ENCODE peak calls at places on chromosomes 7 and 10, in eight cellular contexts. M is body of pancreas, E is heart right ventricle, Y is tibial nerve, L is left ventricle myocardium inferior, F is epithelial cell of esophagus, T is IMR-90, Z is Panc1. D is an unnamed sample.
A peak's percentile ranks its signal among the peaks of the same experiment; 100 is the strongest.

GRCh38 chr10:71525721-71526120 is 129.0 kb downstream of the CDH23 start:
- DNase-seq in M (no peak), E (no peak), Y (no peak), L (no peak), F (no peak), T (no peak), Z (no peak), D (no peak)

GRCh38 chr10:69232736-69233135 is 12.6 kb downstream of the HKDC1 start:
- DNase-seq in M (no peak), E (no peak), Y (no peak), L (no peak), F (no peak), T (no peak), Z (no peak), D (no peak)

GRCh38 chr7:23475579-23475844 is 5.2 kb upstream of the IGF2BP3 start:
- DNase-seq in M (no peak), E (no peak), Y (no peak), L (no peak), F (no peak), T (no peak), Z (no peak), D (no peak)

GRCh38 chr7:34486371-34486770 is 171.6 kb upstream of the NPSR1 start:
- DNase-seq in M (no peak), E (no peak), Y (no peak), L (no peak), F (no peak), T (no peak), Z (no peak), D (no peak)

GRCh38 chr10:132850896-132851295 is 64.9 kb upstream of the NKX6-2 start:
- DNase-seq in M (no peak), E (no peak), Y (no peak), L (no peak), F (no peak), T (no peak), Z (no peak), D (no peak)

GRCh38 chr10:125033146-125033924 is 91.4 kb downstream of the ZRANB1 start:
- DNase-seq in M (no peak), E (no peak), Y (no peak), L (no peak), F (no peak), T (no peak), Z (no peak), D (no peak)

GRCh38 chr10:114441107-114441506 is 36.8 kb upstream of the AFAP1L2 start:
- DNase-seq in M (no peak), E (no peak), Y (no peak), L (no peak), F (no peak), T (no peak), Z (no peak), D (no peak)

GRCh38 chr7:159032753-159033472 is 111.8 kb downstream of the VIPR2 start:
- DNase-seq in M (no peak), E (no peak), Y (peak; percentile 2), L (no peak), F (no peak), T (no peak), Z (no peak), D (no peak)

GRCh38 chr7:30465342-30466170 is 13.0 kb downstream of the NOD1 start:
- DNase-seq in M (no peak), E (no peak), Y (no peak), L (no peak), F (no peak), T (peak; percentile 48), Z (no peak), D (no peak)

GRCh38 chr7:64871761-64872160 is 31.3 kb upstream of the ZNF273 start:
- DNase-seq in M (no peak), E (no peak), Y (peak; percentile 2), L (no peak), F (no peak), T (no peak), Z (no peak), D (no peak)

GRCh38 chr7:137980308-137980707 is 21.6 kb downstream of the CREB3L2 start:
- DNase-seq in M (no peak), E (no peak), Y (no peak), L (no peak), F (no peak), T (no peak), Z (no peak), D (no peak)

DNA sequence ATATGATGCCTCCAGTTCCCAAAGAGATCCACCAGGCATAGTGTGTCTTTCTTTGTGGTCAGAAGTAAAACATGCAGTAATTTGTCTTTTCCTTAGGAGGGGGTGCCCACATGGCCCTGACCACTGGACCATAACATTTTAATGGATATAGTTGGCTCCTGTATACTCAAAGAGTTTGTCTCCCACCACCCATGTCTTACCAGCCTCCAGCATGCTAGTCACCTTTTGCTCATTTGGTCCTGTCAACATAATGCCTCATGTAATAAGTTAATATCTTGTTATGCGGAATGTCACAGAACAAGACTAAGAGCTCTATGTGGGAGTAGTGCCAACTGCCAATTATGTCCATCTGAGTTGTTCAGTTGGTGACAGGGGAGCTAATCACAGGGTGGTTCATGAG is 83.4 kb upstream of the IFRD1 start:
- DNase-seq in M (no peak), E (no peak), Y (no peak), L (no peak), F (no peak), T (no peak), Z (no peak), D (no peak)
- TF ChIP-seq CTCF in M (no peak), E (no peak), Y (no peak), L (no peak), F (no peak), T (no peak), Z (no peak), D (no peak)

GRCh38 chr10:86399879-86400704 is 33.5 kb upstream of the GRID1 start:
- DNase-seq in M (peak; percentile 98), E (peak; percentile 93), Y (peak; percentile 91), L (peak; percentile 93), F (peak; percentile 96), T (peak; percentile 94), Z (peak; percentile 78), D (peak; percentile 88)

GRCh38 chr10:86403183-86403797 is 36.7 kb upstream of the GRID1 start:
- DNase-seq in M (peak; percentile 59), E (no peak), Y (no peak), L (no peak), F (no peak), T (no peak), Z (no peak), D (no peak)

GRCh38 chr10:86401588-86402282 is 35.1 kb upstream of the GRID1 start:
- DNase-seq in M (peak; percentile 52), E (no peak), Y (no peak), L (no peak), F (peak; percentile 36), T (no peak), Z (no peak), D (no peak)

GRCh38 chr10:86400705-86401587 is 34.4 kb upstream of the GRID1 start:
- DNase-seq in M (peak; percentile 78), E (no peak), Y (no peak), L (peak; percentile 40), F (peak; percentile 60), T (no peak), Z (no peak), D (no peak)

DNA sequence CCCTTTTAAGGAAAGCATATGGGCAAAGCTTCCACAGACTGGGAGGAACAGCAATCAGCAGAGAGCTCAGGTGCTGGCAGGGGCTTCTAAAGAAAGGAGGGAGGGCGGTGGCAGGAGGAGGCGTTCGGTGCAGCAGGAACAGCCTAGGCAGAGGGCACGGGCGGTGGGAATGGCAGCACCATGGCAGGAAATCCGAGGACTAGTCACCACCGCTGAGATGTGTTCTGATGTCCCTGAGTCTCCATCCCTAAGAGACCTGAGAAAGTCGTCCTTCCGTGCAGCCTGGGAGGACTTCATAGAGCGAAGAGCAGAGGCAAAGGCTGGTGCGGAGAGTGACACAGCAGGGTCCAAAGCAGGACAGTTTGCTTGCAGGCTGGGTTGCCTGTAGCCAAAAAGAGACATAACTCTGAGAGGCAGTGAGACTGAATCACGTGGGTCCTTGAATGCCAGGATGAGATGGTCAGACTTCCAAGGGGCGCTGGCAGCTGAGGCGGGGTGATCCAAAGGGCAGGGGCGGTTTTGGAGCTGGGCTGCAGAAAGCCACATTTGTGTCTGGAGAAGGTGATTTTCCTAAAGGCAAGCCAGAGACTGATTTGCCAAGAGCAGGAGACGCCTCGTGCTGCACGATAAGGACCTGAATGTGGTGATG is 35.8 kb upstream of the GRID1 start:
- DNase-seq in M (no peak), E (no peak), Y (no peak), L (no peak), F (no peak), T (peak; percentile 15), Z (no peak), D (no peak)
- H3K4me3 ChIP-seq in M (no peak overlapping the region), E (no peak overlapping the region), Y (no peak overlapping the region), L (peak overlapping the region; percentile 23), F (no peak overlapping the region), T (no peak overlapping the region), Z (no peak overlapping the region), D (no peak overlapping the region)

DNA sequence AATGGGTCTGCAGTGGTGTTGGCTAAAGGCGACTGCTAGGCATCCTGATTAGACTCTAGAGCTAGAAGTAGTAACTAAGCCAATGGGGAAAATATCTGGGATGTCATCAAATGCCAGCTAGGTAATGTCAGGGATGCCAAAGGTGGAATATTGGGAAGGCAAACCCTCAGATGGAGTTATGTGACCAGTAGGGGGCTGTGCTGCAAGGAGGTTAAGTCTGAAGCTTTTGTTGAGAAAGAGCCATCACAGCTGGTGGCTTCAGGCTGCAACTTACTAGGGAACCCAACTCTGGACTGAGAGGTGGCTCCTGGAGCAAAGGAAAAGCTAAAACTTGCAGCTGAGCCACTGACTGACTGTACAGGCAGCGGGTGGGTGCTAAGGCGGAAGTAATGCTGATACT is 576.9 kb upstream of the GHITM start:
- DNase-seq in M (no peak), E (no peak), Y (no peak), L (no peak), F (no peak), T (no peak), Z (no peak), D (no peak)
- TF ChIP-seq CTCF in M (no peak), E (no peak), Y (no peak), L (no peak), F (no peak), T (no peak), Z (no peak), D (peak; percentile 20)

GRCh38 chr7:12089951-12090756 is 120.9 kb upstream of the TMEM106B start:
- DNase-seq in M (no peak), E (no peak), Y (no peak), L (no peak), F (no peak), T (no peak), Z (no peak), D (no peak)

GRCh38 chr7:12091164-12091563 is 119.9 kb upstream of the TMEM106B start:
- DNase-seq in M (no peak), E (no peak), Y (no peak), L (no peak), F (no peak), T (no peak), Z (no peak), D (no peak)

GRCh38 chr7:12093365-12093764 is 117.7 kb upstream of the TMEM106B start:
- DNase-seq in M (no peak), E (no peak), Y (no peak), L (no peak), F (no peak), T (no peak), Z (no peak), D (no peak)

GRCh38 chr7:12092499-12093130 is 118.5 kb upstream of the TMEM106B start:
- DNase-seq in M (no peak), E (no peak), Y (no peak), L (no peak), F (peak; percentile 27), T (peak; percentile 4), Z (no peak), D (no peak)

DNA sequence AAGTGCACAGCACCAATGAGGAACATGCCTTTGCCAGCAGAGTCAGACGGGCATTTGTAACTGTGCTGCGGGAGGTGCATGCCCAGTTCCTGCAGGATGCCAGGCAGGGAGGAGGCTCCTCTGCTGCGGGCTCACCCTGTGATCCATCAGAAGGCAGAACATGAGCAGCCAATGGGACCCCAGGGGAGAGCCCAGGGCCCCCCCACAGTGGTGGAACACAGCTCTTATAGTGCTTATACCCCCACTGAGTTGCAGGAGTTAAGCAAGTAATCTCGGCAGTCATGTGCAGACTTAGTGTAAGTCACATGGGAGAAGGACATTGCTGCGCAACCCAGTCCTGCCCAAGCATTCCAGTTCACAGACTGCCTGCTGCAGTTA is 120.3 kb upstream of the TMEM106B start:
- DNase-seq in M (no peak), E (no peak), Y (no peak), L (no peak), F (no peak), T (no peak), Z (no peak), D (no peak)
- H3K4me3 ChIP-seq in M (no peak overlapping the region), E (no peak overlapping the region), Y (no peak overlapping the region), L (no peak overlapping the region), F (no peak overlapping the region), T (no peak overlapping the region), Z (no peak overlapping the region), D (no peak overlapping the region)

D was measured in GM12864.